ENCODE peak calls at places on chromosomes 3 and 15, in six cellular contexts. M is EH, R is stomach, H is mesenchymal stem cell, L is neural crest cell, I is HT1080. D is an unnamed sample.
A peak's percentile ranks its signal among the peaks of the same experiment; 100 is the strongest.

GRCh38 chr3:194871143-194871863 is 185.6 kb downstream of the FAM43A start:
- DNase-seq in M (peak; percentile 92), R (peak; percentile 57), H (peak; percentile 85), L (peak; percentile 6), I (peak; percentile 89), D (peak; percentile 82)

GRCh38 chr3:141233457-141234161 is 2.0 kb downstream of the PXYLP1 start:
- DNase-seq in M (no peak), R (no peak), H (no peak), L (no peak), I (no peak), D (no peak)

GRCh38 chr3:42605550-42606173 is 5.2 kb downstream of the NKTR start:
- DNase-seq in M (no peak), R (no peak), H (peak; percentile 23), L (no peak), I (no peak), D (no peak)

GRCh38 chr15:70521576-70522322 is 241.6 kb downstream of the UACA start:
- DNase-seq in M (no peak), R (peak; percentile 19), H (no peak), L (no peak), I (no peak), D (no peak)

GRCh38 chr3:114451561-114452018 is 157.8 kb downstream of the TIGIT start:
- DNase-seq in M (peak; percentile 68), R (peak; percentile 60), H (no peak), L (no peak), I (no peak), D (no peak)

GRCh38 chr15:26615188-26615926 is 157.5 kb downstream of the GABRB3 start:
- DNase-seq in M (no peak), R (no peak), H (no peak), L (no peak), I (no peak), D (no peak)

GRCh38 chr3:127785711-127786265 is 36.5 kb downstream of the MGLL start:
- DNase-seq in M (no peak), R (no peak), H (no peak), L (no peak), I (no peak), D (no peak)

GRCh38 chr3:4826237-4827100 is 152.8 kb upstream of the BHLHE40 start:
- DNase-seq in M (no peak), R (peak; percentile 63), H (no peak), L (no peak), I (no peak), D (no peak)

GRCh38 chr3:153513236-153513635 is 351.2 kb downstream of the RAP2B start:
- DNase-seq in M (peak; percentile 19), R (no peak), H (peak; percentile 2), L (no peak), I (no peak), D (no peak)

GRCh38 chr3:150925751-150926201 is 20.5 kb upstream of the MINDY4B start:
- DNase-seq in M (peak; percentile 10), R (peak; percentile 61), H (peak; percentile 25), L (peak; percentile 40), I (peak; percentile 43), D (peak; percentile 65)

GRCh38 chr3:196757876-196758739 is 18.5 kb downstream of the PAK2 start:
- DNase-seq in M (peak; percentile 74), R (no peak), H (peak; percentile 89), L (no peak), I (peak; percentile 65), D (no peak)

GRCh38 chr3:140338916-140339315 is 338.9 kb upstream of the TRIM42 start:
- DNase-seq in M (no peak), R (no peak), H (no peak), L (no peak), I (no peak), D (no peak)

GRCh38 chr15:49832421-49832980 is 211.7 kb downstream of the DTWD1 start:
- DNase-seq in M (no peak), R (no peak), H (peak; percentile 19), L (no peak), I (peak; percentile 45), D (peak; percentile 61)

GRCh38 chr3:78580691-78581090 is 1187.1 kb downstream of the ROBO1 start:
- DNase-seq in M (peak; percentile 53), R (no peak), H (peak; percentile 4), L (no peak), I (no peak), D (no peak)

GRCh38 chr15:92930776-92931175 is 30.7 kb downstream of the CHD2 start:
- DNase-seq in M (peak; percentile 95), R (no peak), H (peak; percentile 89), L (no peak), I (peak; percentile 86), D (no peak)